ENCODE peak calls at places on chromosomes 13 and 19, in ten cellular contexts. One of them, this sample, is unnamed.

GRCh38 chr13:93603043-93603442 is 376.4 kb downstream of the GPC6 start:
- DNase-seq in GM23338: peak; percentile 22
- DNase-seq in GF-D8: no peak
- DNase-seq in NAMALWA: no peak
- DNase-seq in HTR-8/SVneo: peak; percentile 1
- DNase-seq in type B pancreatic cell: no peak
- DNase-seq in COR-L47: no peak
- DNase-seq in non-pigmented ciliary epithelial cell: peak; percentile 42
- DNase-seq in NCI-H526: no peak
- DNase-seq in dorsolateral prefrontal cortex: no peak
- DNase-seq in this sample: no peak

GRCh38 chr19:8081569-8082550 is 29.3 kb downstream of the CCL25 start:
- DNase-seq in HTR-8/SVneo: no peak
- DNase-seq in non-pigmented ciliary epithelial cell: no peak
- DNase-seq in COR-L47: no peak
- DNase-seq in NCI-H526: no peak
- DNase-seq in GF-D8: no peak
- DNase-seq in GM23338: peak; percentile 49
- DNase-seq in type B pancreatic cell: no peak
- DNase-seq in NAMALWA: peak; percentile 26
- DNase-seq in dorsolateral prefrontal cortex: no peak
- DNase-seq in this sample: no peak

GRCh38 chr13:110685305-110685704 is 20.6 kb downstream of the CARS2 start:
- DNase-seq in dorsolateral prefrontal cortex: no peak
- DNase-seq in type B pancreatic cell: no peak
- DNase-seq in NAMALWA: no peak
- DNase-seq in NCI-H526: peak; percentile 94
- DNase-seq in HTR-8/SVneo: peak; percentile 22
- DNase-seq in COR-L47: no peak
- DNase-seq in non-pigmented ciliary epithelial cell: peak; percentile 69
- DNase-seq in GM23338: no peak
- DNase-seq in GF-D8: no peak
- DNase-seq in this sample: no peak

GRCh38 chr13:100363874-100364273 is 224.7 kb downstream of the GGACT start:
- DNase-seq in dorsolateral prefrontal cortex: no peak
- DNase-seq in NCI-H526: no peak
- DNase-seq in non-pigmented ciliary epithelial cell: no peak
- DNase-seq in type B pancreatic cell: no peak
- DNase-seq in COR-L47: peak; percentile 17
- DNase-seq in NAMALWA: no peak
- DNase-seq in HTR-8/SVneo: no peak
- DNase-seq in GF-D8: no peak
- DNase-seq in GM23338: no peak
- DNase-seq in this sample: no peak

GRCh38 chr13:59279024-59279423 is 884.7 kb downstream of the DIAPH3 start:
- DNase-seq in GF-D8: no peak
- DNase-seq in dorsolateral prefrontal cortex: no peak
- DNase-seq in NCI-H526: no peak
- DNase-seq in HTR-8/SVneo: no peak
- DNase-seq in type B pancreatic cell: no peak
- DNase-seq in COR-L47: no peak
- DNase-seq in GM23338: no peak
- DNase-seq in NAMALWA: no peak
- DNase-seq in non-pigmented ciliary epithelial cell: no peak
- DNase-seq in this sample: no peak

GRCh38 chr13:106187501-106187900 is 348.0 kb downstream of the EFNB2 start:
- DNase-seq in NAMALWA: no peak
- DNase-seq in GM23338: no peak
- DNase-seq in COR-L47: no peak
- DNase-seq in GF-D8: no peak
- DNase-seq in dorsolateral prefrontal cortex: no peak
- DNase-seq in HTR-8/SVneo: no peak
- DNase-seq in non-pigmented ciliary epithelial cell: no peak
- DNase-seq in NCI-H526: no peak
- DNase-seq in type B pancreatic cell: no peak
- DNase-seq in this sample: no peak

GRCh38 chr13:65725001-65725400 is 1505.1 kb downstream of the PCDH9 start:
- DNase-seq in non-pigmented ciliary epithelial cell: peak; percentile 49
- DNase-seq in NCI-H526: no peak
- DNase-seq in COR-L47: no peak
- DNase-seq in dorsolateral prefrontal cortex: no peak
- DNase-seq in HTR-8/SVneo: no peak
- DNase-seq in type B pancreatic cell: no peak
- DNase-seq in GF-D8: no peak
- DNase-seq in GM23338: no peak
- DNase-seq in NAMALWA: no peak
- DNase-seq in this sample: no peak

GRCh38 chr13:85567909-85568308 is 231.3 kb downstream of the SLITRK6 start:
- DNase-seq in COR-L47: no peak
- DNase-seq in NAMALWA: no peak
- DNase-seq in dorsolateral prefrontal cortex: no peak
- DNase-seq in GM23338: peak; percentile 62
- DNase-seq in non-pigmented ciliary epithelial cell: no peak
- DNase-seq in type B pancreatic cell: no peak
- DNase-seq in GF-D8: no peak
- DNase-seq in NCI-H526: no peak
- DNase-seq in HTR-8/SVneo: no peak
- DNase-seq in this sample: no peak

GRCh38 chr19:40190891-40191835 is at the start of gene MAP3K10:
- DNase-seq in COR-L47: peak; percentile 20
- DNase-seq in NAMALWA: peak; percentile 84
- DNase-seq in dorsolateral prefrontal cortex: peak; percentile 80
- DNase-seq in HTR-8/SVneo: peak; percentile 75
- DNase-seq in NCI-H526: peak; percentile 33
- DNase-seq in non-pigmented ciliary epithelial cell: no peak
- DNase-seq in type B pancreatic cell: peak; percentile 81
- DNase-seq in GF-D8: no peak
- DNase-seq in GM23338: peak; percentile 75
- DNase-seq in this sample: no peak

GRCh38 chr13:40878823-40879222 is 89.4 kb downstream of the SLC25A15 start:
- DNase-seq in dorsolateral prefrontal cortex: no peak
- DNase-seq in HTR-8/SVneo: no peak
- DNase-seq in NAMALWA: no peak
- DNase-seq in GM23338: no peak
- DNase-seq in type B pancreatic cell: no peak
- DNase-seq in non-pigmented ciliary epithelial cell: no peak
- DNase-seq in NCI-H526: no peak
- DNase-seq in GF-D8: no peak
- DNase-seq in COR-L47: no peak
- DNase-seq in this sample: no peak

GRCh38 chr13:111864566-111864965 is 202.4 kb upstream of the SOX1 start:
- DNase-seq in COR-L47: no peak
- DNase-seq in dorsolateral prefrontal cortex: no peak
- DNase-seq in non-pigmented ciliary epithelial cell: no peak
- DNase-seq in NAMALWA: no peak
- DNase-seq in type B pancreatic cell: peak; percentile 32
- DNase-seq in HTR-8/SVneo: no peak
- DNase-seq in GF-D8: no peak
- DNase-seq in GM23338: no peak
- DNase-seq in NCI-H526: no peak
- DNase-seq in this sample: no peak

GRCh38 chr13:68176486-68176885 is 946.4 kb upstream of the PCDH9 start:
- DNase-seq in dorsolateral prefrontal cortex: no peak
- DNase-seq in HTR-8/SVneo: peak; percentile 15
- DNase-seq in type B pancreatic cell: no peak
- DNase-seq in non-pigmented ciliary epithelial cell: peak; percentile 55
- DNase-seq in NCI-H526: no peak
- DNase-seq in NAMALWA: no peak
- DNase-seq in COR-L47: peak; percentile 20
- DNase-seq in GM23338: no peak
- DNase-seq in GF-D8: no peak
- DNase-seq in this sample: no peak